ENCODE peak calls at places on chromosomes 1 and 21, in four cellular contexts. K is choroid plexus epithelial cell, N is non-pigmented ciliary epithelial cell, T is pancreas. B is an unnamed sample.

GRCh38 chr1:151948506-151948905 is 39.2 kb upstream of the THEM4 start:
- DNase-seq in K (no peak), N (no peak), T (no peak), B (no peak)

GRCh38 chr1:33758698-33759097 is 105.2 kb upstream of the HMGB4 start:
- DNase-seq in K (no peak), N (no peak), T (no peak), B (peak; percentile 11)

GRCh38 chr1:111976332-111976731 is 13.1 kb downstream of the KCND3 start:
- DNase-seq in K (no peak), N (no peak), T (no peak), B (no peak)

GRCh38 chr1:78286686-78287085 is 204.1 kb upstream of the PTGFR start:
- DNase-seq in K (peak; percentile 92), N (no peak), T (no peak), B (peak; percentile 50)

GRCh38 chr1:22673486-22674409 is 20.7 kb downstream of the C1QB start:
- DNase-seq in K (peak; percentile 84), N (peak; percentile 28), T (no peak), B (peak; percentile 69)

GRCh38 chr1:65264197-65264929 is 45.0 kb upstream of the DNAJC6 start:
- DNase-seq in K (peak; percentile 48), N (no peak), T (no peak), B (peak; percentile 84)

GRCh38 chr1:246092136-246092535 is 414.9 kb downstream of the SMYD3 start:
- DNase-seq in K (no peak), N (no peak), T (no peak), B (no peak)

GRCh38 chr1:231134624-231135023 is 27.2 kb upstream of the TRIM67 start:
- DNase-seq in K (no peak), N (no peak), T (no peak), B (no peak)

GRCh38 chr1:56626546-56626945 is 18.6 kb upstream of the PRKAA2 start:
- DNase-seq in K (peak; percentile 62), N (no peak), T (no peak), B (peak; percentile 60)

GRCh38 chr1:154182342-154183044 is 9.4 kb downstream of the TPM3 start:
- DNase-seq in K (no peak), N (no peak), T (peak; percentile 54), B (peak; percentile 84)

GRCh38 chr1:88595355-88595754 is 88.7 kb upstream of the PKN2 start:
- DNase-seq in K (peak; percentile 67), N (no peak), T (no peak), B (peak; percentile 28)

GRCh38 chr1:79293611-79294010 is 287.1 kb upstream of the ADGRL4 start:
- DNase-seq in K (no peak), N (no peak), T (no peak), B (no peak)

GRCh38 chr21:16534408-16535099 is 804.8 kb downstream of the USP25 start:
- DNase-seq in K (peak; percentile 82), N (no peak), T (peak; percentile 42), B (no peak)

GRCh38 chr1:173330149-173330951 is 123.2 kb upstream of the TNFSF4 start:
- DNase-seq in K (peak; percentile 81), N (peak; percentile 65), T (no peak), B (peak; percentile 84)

GRCh38 chr1:13759072-13759471 is 59.1 kb downstream of the PRDM2 start:
- DNase-seq in K (no peak), N (no peak), T (peak; percentile 37), B (no peak)

GRCh38 chr1:65503427-65503826 is 83.0 kb downstream of the LEPR start:
- DNase-seq in K (no peak), N (no peak), T (no peak), B (no peak)

GRCh38 chr21:29017639-29018237 is 1.4 kb downstream of the RWDD2B start:
- DNase-seq in K (no peak), N (no peak), T (no peak), B (no peak)

GRCh38 chr1:161792740-161793139 is 26.6 kb downstream of the ATF6 start:
- DNase-seq in K (peak; percentile 89), N (peak; percentile 82), T (no peak), B (peak; percentile 88)

GRCh38 chr1:3306583-3307285 is 147.7 kb upstream of the ARHGEF16 start:
- DNase-seq in K (peak; percentile 71), N (peak; percentile 65), T (no peak), B (peak; percentile 78)

GRCh38 chr21:44374601-44375280 is 21.3 kb downstream of the TRPM2 start:
- DNase-seq in K (no peak), N (no peak), T (no peak), B (no peak)

GRCh38 chr1:192559115-192560006 is 16.2 kb upstream of the RGS1 start:
- DNase-seq in K (peak; percentile 97), N (peak; percentile 96), T (no peak), B (peak; percentile 77)

GRCh38 chr1:178275083-178275482 is 181.2 kb downstream of the RASAL2 start:
- DNase-seq in K (peak; percentile 48), N (no peak), T (no peak), B (no peak)

GRCh38 chr1:169812131-169812530 is 17.4 kb upstream of the METTL18 start:
- DNase-seq in K (no peak), N (no peak), T (no peak), B (no peak)

GRCh38 chr1:54290443-54291184 is 90.6 kb downstream of the MRPL37 start:
- DNase-seq in K (peak; percentile 65), N (no peak), T (no peak), B (no peak)

GRCh38 chr1:2212542-2213491 is 15.3 kb upstream of the SKI start:
- DNase-seq in K (peak; percentile 98), N (peak; percentile 86), T (peak; percentile 87), B (peak; percentile 96)

GRCh38 chr1:246018146-246018545 is 488.9 kb downstream of the SMYD3 start:
- DNase-seq in K (no peak), N (no peak), T (no peak), B (no peak)

GRCh38 chr1:243924588-243925349 is 74.7 kb upstream of the AKT3 start:
- DNase-seq in K (peak; percentile 64), N (no peak), T (no peak), B (peak; percentile 75)

GRCh38 chr1:29312469-29313466 is 76.4 kb downstream of the PTPRU start:
- DNase-seq in K (no peak), N (no peak), T (no peak), B (no peak)

B was measured in adipocyte.